ENCODE peak calls at places on chromosomes 13 and 19, in eight cellular contexts. One of them, this sample, is unnamed.

GRCh38 chr19:1651548-1652394 is 644 bp downstream of the TCF3 start:
- DNase-seq in fibroblast of lung: peak
- DNase-seq in A549: no peak
- DNase-seq in GM23248: peak
- DNase-seq in H1: no peak
- DNase-seq in astrocyte: no peak
- DNase-seq in HCT116: no peak
- DNase-seq in GM23338: peak
- DNase-seq in this sample: no peak

GRCh38 chr13:37878496-37878895 is 8.9 kb upstream of the TRPC4 start:
- DNase-seq in fibroblast of lung: peak
- DNase-seq in A549: no peak
- DNase-seq in GM23248: peak
- DNase-seq in H1: no peak
- DNase-seq in astrocyte: peak
- DNase-seq in HCT116: no peak
- DNase-seq in GM23338: no peak
- DNase-seq in this sample: no peak

GRCh38 chr19:3304871-3305423 is 61.4 kb upstream of the NFIC start:
- DNase-seq in fibroblast of lung: peak
- DNase-seq in A549: peak
- DNase-seq in GM23248: peak
- DNase-seq in H1: peak
- DNase-seq in astrocyte: peak
- DNase-seq in HCT116: peak
- DNase-seq in GM23338: peak
- DNase-seq in this sample: no peak

GRCh38 chr13:101155920-101156319 is 260.4 kb downstream of the NALCN start:
- DNase-seq in fibroblast of lung: no peak
- DNase-seq in A549: no peak
- DNase-seq in GM23248: peak
- DNase-seq in H1: no peak
- DNase-seq in astrocyte: no peak
- DNase-seq in HCT116: no peak
- DNase-seq in GM23338: peak
- DNase-seq in this sample: no peak

GRCh38 chr19:18869781-18870530 is 26.0 kb downstream of the CERS1 start:
- DNase-seq in fibroblast of lung: no peak
- DNase-seq in A549: no peak
- DNase-seq in GM23248: no peak
- DNase-seq in H1: peak
- DNase-seq in astrocyte: no peak
- DNase-seq in HCT116: no peak
- DNase-seq in GM23338: peak
- DNase-seq in this sample: no peak

GRCh38 chr19:34808566-34808965 is 35.6 kb upstream of the ZNF599 start:
- DNase-seq in fibroblast of lung: peak
- DNase-seq in A549: no peak
- DNase-seq in GM23248: peak
- DNase-seq in H1: no peak
- DNase-seq in astrocyte: peak
- DNase-seq in HCT116: no peak
- DNase-seq in GM23338: no peak
- DNase-seq in this sample: no peak

GRCh38 chr19:13034636-13035035 is 39.4 kb downstream of the NFIX start:
- DNase-seq in fibroblast of lung: no peak
- DNase-seq in A549: no peak
- DNase-seq in GM23248: peak
- DNase-seq in H1: no peak
- DNase-seq in astrocyte: no peak
- DNase-seq in HCT116: no peak
- DNase-seq in GM23338: no peak
- DNase-seq in this sample: no peak

GRCh38 chr19:10760268-10760944 is 42.5 kb downstream of the DNM2 start:
- DNase-seq in fibroblast of lung: peak
- DNase-seq in A549: no peak
- DNase-seq in GM23248: peak
- DNase-seq in H1: no peak
- DNase-seq in astrocyte: peak
- DNase-seq in HCT116: peak
- DNase-seq in GM23338: no peak
- DNase-seq in this sample: peak

GRCh38 chr13:107284168-107284567 is 716.2 kb upstream of the ARGLU1 start:
- DNase-seq in fibroblast of lung: peak
- DNase-seq in A549: no peak
- DNase-seq in GM23248: peak
- DNase-seq in H1: no peak
- DNase-seq in astrocyte: peak
- DNase-seq in HCT116: no peak
- DNase-seq in GM23338: no peak
- DNase-seq in this sample: peak

GRCh38 chr13:43544011-43544410 is 242.8 kb downstream of the ENOX1 start:
- DNase-seq in fibroblast of lung: peak
- DNase-seq in A549: peak
- DNase-seq in GM23248: peak
- DNase-seq in H1: no peak
- DNase-seq in astrocyte: peak
- DNase-seq in HCT116: no peak
- DNase-seq in GM23338: no peak
- DNase-seq in this sample: no peak

GRCh38 chr13:31322025-31322424 is 122.2 kb downstream of the B3GLCT start:
- DNase-seq in fibroblast of lung: no peak
- DNase-seq in A549: no peak
- DNase-seq in GM23248: peak
- DNase-seq in H1: no peak
- DNase-seq in astrocyte: no peak
- DNase-seq in HCT116: no peak
- DNase-seq in GM23338: no peak
- DNase-seq in this sample: no peak

GRCh38 chr19:10471909-10472308 is 31.2 kb downstream of the KEAP1 start:
- DNase-seq in fibroblast of lung: peak
- DNase-seq in A549: peak
- DNase-seq in GM23248: peak
- DNase-seq in H1: no peak
- DNase-seq in astrocyte: peak
- DNase-seq in HCT116: no peak
- DNase-seq in GM23338: peak
- DNase-seq in this sample: no peak

DNA sequence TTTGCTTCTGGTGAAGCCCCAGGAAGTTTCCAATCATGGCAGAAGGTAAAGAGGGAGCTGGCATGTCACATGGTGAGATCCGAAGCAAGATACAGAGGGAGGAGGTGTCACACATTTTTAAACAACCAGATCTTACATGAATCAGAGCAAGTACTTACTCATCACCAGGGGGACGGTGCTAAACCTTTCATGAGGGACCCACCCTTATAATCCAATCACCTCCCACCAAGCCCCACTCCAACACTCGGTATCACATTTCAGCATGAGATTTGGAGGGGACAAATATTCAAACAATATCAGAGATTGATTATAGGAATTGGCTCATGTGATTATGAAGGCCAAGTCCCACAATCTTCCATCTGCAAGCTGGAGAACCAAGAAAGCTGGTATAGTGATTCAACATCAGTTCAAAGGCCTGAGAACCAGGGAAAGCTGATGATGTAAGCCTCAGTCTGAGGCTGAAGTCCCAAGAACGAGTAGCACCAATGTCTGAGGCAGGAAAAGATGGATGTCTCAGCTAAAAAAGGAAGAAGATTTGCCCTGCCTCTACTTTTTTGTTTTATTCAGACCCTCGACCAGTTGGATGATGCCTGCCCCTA is 58.6 kb upstream of the WDFY2 start:
- DNase-seq in fibroblast of lung: peak
- DNase-seq in A549: peak
- DNase-seq in GM23248: peak
- DNase-seq in H1: no peak
- DNase-seq in astrocyte: no peak
- DNase-seq in HCT116: no peak
- DNase-seq in GM23338: no peak
- DNase-seq in this sample: no peak
- H3K4me2 ChIP-seq in fibroblast of lung: no peak
- H3K4me2 ChIP-seq in A549: peak
- H3K4me2 ChIP-seq in GM23248: peak
- H3K4me2 ChIP-seq in H1: peak
- H3K4me2 ChIP-seq in astrocyte: peak
- H3K4me2 ChIP-seq in HCT116: no peak
- H3K4me2 ChIP-seq in GM23338: peak
- H3K4me2 ChIP-seq in this sample: peak

DNA sequence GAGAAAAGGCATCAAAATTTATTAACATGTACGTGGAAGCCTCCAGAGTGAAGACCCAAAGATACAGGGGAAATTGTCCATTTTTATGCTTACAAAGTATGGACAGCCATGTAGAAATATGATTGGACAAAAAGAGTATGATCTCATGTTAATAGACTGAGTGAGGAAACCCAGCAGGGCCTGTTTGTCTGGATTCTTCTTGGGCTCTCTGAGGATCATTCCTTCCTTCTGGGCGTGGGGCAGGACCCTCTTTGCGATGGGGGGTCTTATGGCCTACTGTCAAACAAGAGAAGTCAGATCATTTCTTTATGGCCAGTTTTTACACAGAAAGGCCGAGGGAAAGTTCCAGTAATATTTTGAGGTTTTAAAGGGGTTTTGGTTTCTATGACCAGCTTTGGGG is 110.8 kb downstream of the ESD start:
- DNase-seq in fibroblast of lung: no peak
- DNase-seq in A549: no peak
- DNase-seq in GM23248: no peak
- DNase-seq in H1: no peak
- DNase-seq in astrocyte: no peak
- DNase-seq in HCT116: no peak
- DNase-seq in GM23338: no peak
- DNase-seq in this sample: no peak
- H3K4me2 ChIP-seq in fibroblast of lung: no peak
- H3K4me2 ChIP-seq in A549: no peak
- H3K4me2 ChIP-seq in GM23248: no peak
- H3K4me2 ChIP-seq in H1: no peak
- H3K4me2 ChIP-seq in astrocyte: no peak
- H3K4me2 ChIP-seq in HCT116: no peak
- H3K4me2 ChIP-seq in GM23338: no peak
- H3K4me2 ChIP-seq in this sample: peak

GRCh38 chr19:49326165-49326704 is 1.2 kb upstream of the SLC6A16 start:
- DNase-seq in fibroblast of lung: no peak
- DNase-seq in A549: no peak
- DNase-seq in GM23248: no peak
- DNase-seq in H1: no peak
- DNase-seq in astrocyte: no peak
- DNase-seq in HCT116: no peak
- DNase-seq in GM23338: no peak
- DNase-seq in this sample: no peak

GRCh38 chr19:49328741-49329140 is 3.8 kb upstream of the SLC6A16 start:
- DNase-seq in fibroblast of lung: no peak
- DNase-seq in A549: no peak
- DNase-seq in GM23248: no peak
- DNase-seq in H1: no peak
- DNase-seq in astrocyte: no peak
- DNase-seq in HCT116: no peak
- DNase-seq in GM23338: no peak
- DNase-seq in this sample: no peak

GRCh38 chr19:49327878-49328544 is 3.0 kb upstream of the SLC6A16 start:
- DNase-seq in fibroblast of lung: peak
- DNase-seq in A549: peak
- DNase-seq in GM23248: peak
- DNase-seq in H1: no peak
- DNase-seq in astrocyte: no peak
- DNase-seq in HCT116: peak
- DNase-seq in GM23338: peak
- DNase-seq in this sample: no peak

GRCh38 chr19:49324801-49325491 is at the start of gene SLC6A16:
- DNase-seq in fibroblast of lung: no peak
- DNase-seq in A549: no peak
- DNase-seq in GM23248: no peak
- DNase-seq in H1: peak
- DNase-seq in astrocyte: no peak
- DNase-seq in HCT116: no peak
- DNase-seq in GM23338: no peak
- DNase-seq in this sample: no peak
- H3K4me2 ChIP-seq in fibroblast of lung: no peak
- H3K4me2 ChIP-seq in A549: no peak
- H3K4me2 ChIP-seq in GM23248: no peak
- H3K4me2 ChIP-seq in H1: no peak
- H3K4me2 ChIP-seq in astrocyte: no peak
- H3K4me2 ChIP-seq in HCT116: no peak
- H3K4me2 ChIP-seq in GM23338: no peak
- H3K4me2 ChIP-seq in this sample: peak

GRCh38 chr19:50046649-50047503 is 21.1 kb downstream of the ZNF473 start:
- DNase-seq in fibroblast of lung: no peak
- DNase-seq in A549: peak
- DNase-seq in GM23248: peak
- DNase-seq in H1: peak
- DNase-seq in astrocyte: no peak
- DNase-seq in HCT116: peak
- DNase-seq in GM23338: peak
- DNase-seq in this sample: no peak

GRCh38 chr19:50047686-50048085 is 21.9 kb downstream of the ZNF473 start:
- DNase-seq in fibroblast of lung: no peak
- DNase-seq in A549: no peak
- DNase-seq in GM23248: no peak
- DNase-seq in H1: no peak
- DNase-seq in astrocyte: no peak
- DNase-seq in HCT116: no peak
- DNase-seq in GM23338: no peak
- DNase-seq in this sample: no peak

GRCh38 chr19:50051964-50052363 is 26.2 kb downstream of the ZNF473 start:
- DNase-seq in fibroblast of lung: no peak
- DNase-seq in A549: no peak
- DNase-seq in GM23248: no peak
- DNase-seq in H1: no peak
- DNase-seq in astrocyte: no peak
- DNase-seq in HCT116: no peak
- DNase-seq in GM23338: no peak
- DNase-seq in this sample: no peak

GRCh38 chr19:50053119-50053518 is 27.3 kb downstream of the ZNF473 start:
- DNase-seq in fibroblast of lung: no peak
- DNase-seq in A549: no peak
- DNase-seq in GM23248: no peak
- DNase-seq in H1: no peak
- DNase-seq in astrocyte: no peak
- DNase-seq in HCT116: no peak
- DNase-seq in GM23338: no peak
- DNase-seq in this sample: no peak

DNA sequence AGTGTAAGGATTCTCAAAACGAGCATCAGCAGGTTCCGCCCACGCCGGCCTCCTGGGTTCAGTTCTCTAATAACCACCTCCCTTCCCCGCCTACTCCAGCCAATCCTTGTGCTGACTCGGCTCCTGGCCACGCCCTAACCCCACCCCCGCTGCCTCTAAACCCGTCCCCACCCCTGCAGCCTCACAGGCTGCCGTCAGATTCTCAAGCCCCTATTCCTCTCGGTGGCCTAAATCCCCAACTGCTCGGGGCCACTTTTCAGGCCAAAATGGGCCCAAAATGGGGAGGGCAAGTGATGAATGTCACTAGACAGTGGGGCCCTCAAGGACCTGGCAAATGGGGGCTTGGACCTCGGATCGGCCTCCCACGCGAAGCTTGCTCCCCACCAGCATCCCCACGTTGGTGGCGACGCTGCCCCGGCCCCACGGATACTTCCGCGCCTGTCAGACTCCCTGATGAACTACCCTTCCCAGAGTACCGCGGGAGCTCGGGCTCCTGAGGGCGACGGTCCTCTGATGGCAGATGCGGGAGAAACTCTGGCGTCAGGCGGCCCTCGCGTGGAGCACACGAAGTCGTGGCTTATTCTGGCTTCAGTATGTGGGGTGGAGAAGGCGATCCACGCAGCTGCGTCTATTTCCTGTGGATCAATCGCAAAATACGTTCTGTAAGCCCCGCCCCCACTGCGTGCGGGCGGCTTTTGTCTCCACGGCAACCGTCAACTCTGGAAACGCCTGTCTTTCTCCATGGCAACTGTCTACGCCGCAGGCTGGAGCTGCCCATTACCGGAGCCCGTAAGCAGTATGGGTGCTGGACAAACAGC is 24.8 kb downstream of the ZNF473 start:
- DNase-seq in fibroblast of lung: peak
- DNase-seq in A549: peak
- DNase-seq in GM23248: peak
- DNase-seq in H1: peak
- DNase-seq in astrocyte: peak
- DNase-seq in HCT116: no peak
- DNase-seq in GM23338: peak
- DNase-seq in this sample: no peak
- H3K4me2 ChIP-seq in fibroblast of lung: peak
- H3K4me2 ChIP-seq in A549: peak
- H3K4me2 ChIP-seq in GM23248: peak
- H3K4me2 ChIP-seq in H1: peak
- H3K4me2 ChIP-seq in astrocyte: peak
- H3K4me2 ChIP-seq in HCT116: no peak
- H3K4me2 ChIP-seq in GM23338: peak
- H3K4me2 ChIP-seq in this sample: no peak

This sample was measured in PC-9.